ENCODE peak calls at places on chromosomes 3 and 15, in nine cellular contexts. P is adrenal gland, I is colonic mucosa, L is tibial nerve, T is body of pancreas, C is dorsolateral prefrontal cortex, V is cardiac fibroblast, B is gastrocnemius medialis, N is OCI-LY7. E is an unnamed sample.

GRCh38 chr3:105714459-105714858 is 154.4 kb downstream of the CBLB start:
- DNase-seq in I (no peak), T (no peak), L (no peak), P (no peak), B (no peak), N (no peak), V (no peak), C (no peak), E (no peak)

GRCh38 chr15:71564217-71564616 is 246.1 kb upstream of the NR2E3 start:
- DNase-seq in B (no peak), N (no peak), T (no peak), I (no peak), V (no peak), C (no peak), P (no peak), L (no peak), E (no peak)

GRCh38 chr3:50390523-50391177 is 31.3 kb upstream of the TMEM115 start:
- DNase-seq in B (peak), T (peak), V (no peak), N (no peak), I (peak), C (peak), P (peak), L (no peak), E (no peak)

GRCh38 chr3:13715961-13716360 is 163.9 kb downstream of the WNT7A start:
- DNase-seq in P (no peak), V (no peak), C (no peak), I (no peak), N (no peak), T (no peak), B (no peak), L (no peak), E (no peak)

GRCh38 chr3:140363801-140364200 is 314.1 kb upstream of the TRIM42 start:
- DNase-seq in P (no peak), N (no peak), C (no peak), L (no peak), V (no peak), T (peak), B (no peak), I (no peak), E (no peak)

GRCh38 chr15:56533741-56534416 is 68.9 kb upstream of the MNS1 start:
- DNase-seq in L (no peak), C (peak), B (no peak), T (no peak), I (no peak), P (no peak), V (no peak), N (peak), E (no peak)

GRCh38 chr3:179703816-179704215 is 51.0 kb downstream of the USP13 start:
- DNase-seq in C (no peak), P (peak), V (no peak), I (no peak), N (no peak), B (no peak), T (no peak), L (no peak), E (no peak)

GRCh38 chr3:152054315-152054714 is 180.9 kb downstream of the SUCNR1 start:
- DNase-seq in T (no peak), I (no peak), B (no peak), C (no peak), N (no peak), L (no peak), P (no peak), V (no peak), E (no peak)

GRCh38 chr15:51232581-51232980 is 105.8 kb downstream of the CYP19A1 start:
- DNase-seq in B (no peak), T (no peak), P (no peak), N (no peak), L (no peak), V (no peak), I (no peak), C (no peak), E (no peak)

GRCh38 chr3:168476360-168476980 is 380.7 kb upstream of the GOLIM4 start:
- DNase-seq in N (no peak), V (no peak), I (no peak), T (no peak), B (no peak), L (no peak), P (no peak), C (no peak), E (no peak)

GRCh38 chr3:189202583-189202982 is 30.8 kb downstream of the TPRG1 start:
- DNase-seq in I (no peak), V (no peak), T (no peak), L (no peak), B (no peak), C (no peak), P (no peak), N (no peak), E (no peak)

GRCh38 chr3:184082034-184082433 is 14.8 kb upstream of the HTR3E start:
- DNase-seq in B (no peak), N (no peak), P (no peak), C (no peak), V (no peak), L (no peak), I (no peak), T (no peak), E (no peak)

GRCh38 chr3:184078851-184079250 is 18.0 kb upstream of the HTR3E start:
- DNase-seq in C (no peak), P (no peak), T (no peak), V (no peak), L (no peak), N (no peak), B (no peak), I (no peak), E (peak)

GRCh38 chr3:184081116-184081830 is 15.6 kb upstream of the HTR3E start:
- DNase-seq in N (no peak), I (no peak), C (no peak), V (no peak), L (no peak), P (no peak), B (no peak), T (no peak), E (no peak)

GRCh38 chr3:184075901-184076300 is 21.0 kb upstream of the HTR3E start:
- DNase-seq in C (no peak), N (no peak), T (no peak), B (no peak), I (no peak), V (no peak), P (no peak), L (no peak), E (no peak)

GRCh38 chr3:184077881-184078280 is 19.0 kb upstream of the HTR3E start:
- DNase-seq in L (no peak), N (no peak), I (no peak), T (no peak), C (no peak), B (no peak), V (no peak), P (no peak), E (no peak)
- TF ChIP-seq CTCF in L (no peak), N (no peak), I (no peak), T (no peak), C (no peak), B (no peak), V (no peak), P (no peak), E (no peak)

GRCh38 chr3:142987707-142988106 is 13.7 kb upstream of the U2SURP start:
- DNase-seq in B (peak), C (no peak), I (no peak), V (peak), T (no peak), N (no peak), P (no peak), L (no peak), E (peak)
- H3K4me3 ChIP-seq in B (no peak), C (no peak), I (no peak), V (no peak), T (no peak), N (no peak), P (no peak), L (no peak), E (no peak)

DNA sequence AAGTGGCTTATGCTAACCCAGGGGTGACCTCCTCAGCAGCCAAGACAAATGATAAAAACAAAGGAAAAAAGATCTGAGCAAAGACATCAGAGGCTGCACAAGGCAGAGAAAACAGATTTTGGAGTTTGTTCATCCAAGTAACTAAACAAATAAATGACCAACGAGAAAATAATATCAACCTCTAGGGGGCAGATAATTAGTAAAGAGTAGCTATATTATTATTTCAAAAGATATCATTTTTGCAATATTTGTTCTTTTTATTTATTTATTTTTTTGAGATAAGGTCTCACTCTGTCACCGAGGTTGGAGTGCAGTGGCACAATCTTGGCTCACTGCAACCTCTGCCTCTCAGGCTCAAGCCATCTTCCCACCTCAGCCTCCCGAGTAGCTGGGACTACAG is 101.8 kb downstream of the PCCB start:
- DNase-seq in V (no peak), C (no peak), P (no peak), B (no peak), N (no peak), T (no peak), L (no peak), I (no peak), E (no peak)
- TF ChIP-seq CTCF in V (no peak), C (no peak), P (peak), B (no peak), N (peak), T (peak), L (peak), I (no peak), E (peak)

GRCh38 chr15:58552505-58553364 is 120.9 kb downstream of the LIPC start:
- DNase-seq in V (peak), L (no peak), B (no peak), P (no peak), N (no peak), I (no peak), T (no peak), C (no peak), E (peak)
- H3K4me3 ChIP-seq in V (peak), L (peak), B (no peak), P (no peak), N (no peak), I (no peak), T (no peak), C (no peak), E (no peak)

DNA sequence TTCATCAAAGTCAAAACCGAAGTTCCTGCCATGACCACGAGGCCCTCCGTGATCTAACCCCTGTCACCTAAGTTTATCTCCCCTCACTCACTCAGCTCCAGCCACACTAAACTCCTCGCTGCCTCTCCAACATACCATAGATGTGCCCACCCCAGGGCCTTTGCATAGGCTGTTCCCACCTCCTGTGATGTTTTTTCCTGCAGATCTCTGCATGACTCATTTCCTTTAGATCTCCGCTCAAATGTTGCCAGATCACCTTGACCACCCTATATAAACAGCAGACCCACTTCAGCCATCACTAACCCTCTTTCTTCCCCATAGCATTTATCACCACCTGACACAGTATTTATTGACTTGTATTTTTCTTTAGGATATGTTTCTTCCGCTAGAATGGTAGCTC is 58.5 kb downstream of the HRH1 start:
- DNase-seq in T (no peak), I (no peak), C (no peak), V (peak), L (no peak), N (no peak), P (no peak), B (no peak), E (no peak)
- TF ChIP-seq CTCF in T (no peak), I (no peak), C (no peak), V (no peak), L (no peak), N (no peak), P (no peak), B (no peak), E (no peak)

E was measured in fibroblast of villous mesenchyme.